ENCODE peak calls at places on chromosome 6, in seven cellular contexts. G is IMR-90, Q is heart left ventricle, V is tibial nerve, R is body of pancreas, H is uterus, I is GM12891. O is an unnamed sample.

GRCh38 chr6:17450825-17451224 is 57.4 kb downstream of the CAP2 start:
- DNase-seq in G (no peak), I (no peak), R (no peak), Q (no peak), V (no peak), H (no peak), O (no peak)

GRCh38 chr6:97312241-97312640 is 29.2 kb upstream of the MMS22L start:
- DNase-seq in V (no peak), I (no peak), H (no peak), Q (no peak), R (no peak), G (no peak), O (no peak)

GRCh38 chr6:141418076-141418475 is 714.6 kb upstream of the GJE1 start:
- DNase-seq in Q (no peak), R (no peak), I (no peak), V (no peak), H (no peak), G (no peak), O (no peak)

GRCh38 chr6:5782783-5783567 is 223.8 kb downstream of the NRN1 start:
- DNase-seq in V (no peak), G (peak), I (no peak), R (peak), H (no peak), Q (peak), O (no peak)

GRCh38 chr6:142035890-142036289 is 96.8 kb upstream of the GJE1 start:
- DNase-seq in I (no peak), R (no peak), G (no peak), V (no peak), H (no peak), Q (no peak), O (no peak)

GRCh38 chr6:116218172-116218633 is 35.7 kb downstream of the TSPYL4 start:
- DNase-seq in V (no peak), Q (no peak), I (no peak), G (peak), H (no peak), R (no peak), O (peak)

GRCh38 chr6:33592280-33592594 is 12.2 kb upstream of the BAK1 start:
- DNase-seq in H (no peak), Q (no peak), G (no peak), V (no peak), R (no peak), I (no peak), O (no peak)

GRCh38 chr6:166754218-166755030 is 127.4 kb upstream of the RPS6KA2 start:
- DNase-seq in R (no peak), G (no peak), Q (no peak), I (no peak), H (no peak), V (no peak), O (no peak)

GRCh38 chr6:167893416-167893815 is 66.7 kb downstream of the AFDN start:
- DNase-seq in H (no peak), R (no peak), G (peak), V (no peak), I (no peak), Q (no peak), O (no peak)

GRCh38 chr6:71375676-71376075 is 87.1 kb downstream of the OGFRL1 start:
- DNase-seq in G (no peak), Q (no peak), I (no peak), H (no peak), R (peak), V (no peak), O (no peak)

GRCh38 chr6:48111143-48111506 is at the start of gene PTCHD4:
- DNase-seq in Q (no peak), G (peak), V (no peak), R (no peak), H (peak), I (no peak), O (no peak)

GRCh38 chr6:49892280-49892679 is 25.9 kb upstream of the CRISP1 start:
- DNase-seq in H (no peak), V (no peak), G (no peak), Q (no peak), I (no peak), R (no peak), O (peak)

GRCh38 chr6:104885518-104886043 is 25.9 kb upstream of the HACE1 start:
- DNase-seq in R (no peak), I (no peak), H (no peak), V (no peak), G (no peak), Q (no peak), O (no peak)

GRCh38 chr6:167907837-167908681 is 81.3 kb downstream of the AFDN start:
- DNase-seq in R (no peak), Q (no peak), V (peak), G (peak), I (no peak), H (no peak), O (no peak)

GRCh38 chr6:122947355-122947754 is 48.7 kb upstream of the CLVS2 start:
- DNase-seq in Q (no peak), I (peak), R (no peak), V (no peak), H (no peak), G (no peak), O (no peak)

GRCh38 chr6:101393291-101394251 is at the start of gene GRIK2:
- DNase-seq in H (no peak), R (peak), I (no peak), G (peak), Q (peak), V (no peak), O (peak)

GRCh38 chr6:149024361-149024760 is 277.5 kb downstream of the UST start:
- DNase-seq in G (no peak), H (no peak), Q (no peak), I (no peak), V (no peak), R (no peak), O (no peak)

GRCh38 chr6:147285087-147285855 is 81.1 kb downstream of the STXBP5 start:
- DNase-seq in H (no peak), G (peak), V (no peak), Q (no peak), R (no peak), I (peak), O (peak)

GRCh38 chr6:108644252-108644651 is 83.5 kb downstream of the FOXO3 start:
- DNase-seq in H (no peak), R (peak), G (no peak), V (no peak), I (no peak), Q (no peak), O (peak)

DNA sequence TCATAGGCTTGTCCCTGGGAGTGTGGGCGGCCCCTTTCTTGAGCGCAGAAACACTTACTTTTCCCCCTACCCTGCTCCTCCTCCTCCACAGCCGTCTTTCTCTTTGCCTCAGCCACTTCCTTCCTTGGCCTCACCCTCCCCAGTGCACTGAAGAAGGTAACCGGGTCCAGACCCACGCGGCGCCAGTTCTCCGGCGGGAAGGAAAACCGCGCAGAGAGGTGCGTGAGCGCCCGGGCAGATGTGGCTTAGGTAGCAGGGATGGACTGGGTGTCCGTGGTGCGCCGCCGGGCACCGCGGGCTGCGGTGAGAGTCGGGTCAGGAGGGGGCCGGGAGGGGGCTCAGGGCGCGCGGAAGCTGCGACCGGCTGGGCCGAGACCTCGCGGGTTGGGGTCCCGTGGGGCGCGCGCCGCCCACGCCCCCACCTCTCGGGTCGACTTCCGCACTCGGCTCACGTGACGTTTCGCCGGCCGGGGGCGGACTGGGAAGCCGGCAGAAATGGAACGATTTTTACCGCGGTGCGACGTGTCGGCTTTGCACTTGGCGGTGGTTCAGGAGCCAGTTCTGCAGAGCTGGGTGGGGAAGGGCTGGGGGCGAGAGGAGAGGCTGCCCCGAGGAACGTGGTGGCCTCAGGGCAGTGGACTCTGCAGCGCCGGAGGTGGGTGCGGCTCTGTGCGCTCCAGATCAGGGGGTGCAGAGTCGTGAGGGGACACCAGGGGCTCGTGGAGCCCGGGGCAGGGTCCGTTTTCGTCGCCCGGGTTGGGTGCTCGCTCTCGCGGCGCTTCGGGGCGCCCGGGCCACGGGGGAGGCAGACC is at the start of gene ABRACL:
- DNase-seq in V (peak), H (peak), G (peak), R (peak), Q (peak), I (peak), O (peak)
- TF ChIP-seq POLR2A in V (peak), H (no peak), G (peak), R (peak), Q (no peak), I (peak), O (peak)

GRCh38 chr6:110053395-110054240 is 75.5 kb downstream of the GPR6 start:
- DNase-seq in Q (no peak), V (peak), H (no peak), G (peak), R (peak), I (no peak), O (peak)

GRCh38 chr6:110049696-110050465 is 71.8 kb downstream of the GPR6 start:
- DNase-seq in H (no peak), I (no peak), R (no peak), Q (no peak), G (no peak), V (no peak), O (no peak)

GRCh38 chr6:110043366-110043994 is 65.4 kb downstream of the GPR6 start:
- DNase-seq in V (no peak), H (no peak), R (no peak), I (no peak), Q (no peak), G (no peak), O (no peak)

GRCh38 chr6:110044093-110044492 is 66.0 kb downstream of the GPR6 start:
- DNase-seq in G (no peak), Q (no peak), H (no peak), R (no peak), I (no peak), V (no peak), O (no peak)

DNA sequence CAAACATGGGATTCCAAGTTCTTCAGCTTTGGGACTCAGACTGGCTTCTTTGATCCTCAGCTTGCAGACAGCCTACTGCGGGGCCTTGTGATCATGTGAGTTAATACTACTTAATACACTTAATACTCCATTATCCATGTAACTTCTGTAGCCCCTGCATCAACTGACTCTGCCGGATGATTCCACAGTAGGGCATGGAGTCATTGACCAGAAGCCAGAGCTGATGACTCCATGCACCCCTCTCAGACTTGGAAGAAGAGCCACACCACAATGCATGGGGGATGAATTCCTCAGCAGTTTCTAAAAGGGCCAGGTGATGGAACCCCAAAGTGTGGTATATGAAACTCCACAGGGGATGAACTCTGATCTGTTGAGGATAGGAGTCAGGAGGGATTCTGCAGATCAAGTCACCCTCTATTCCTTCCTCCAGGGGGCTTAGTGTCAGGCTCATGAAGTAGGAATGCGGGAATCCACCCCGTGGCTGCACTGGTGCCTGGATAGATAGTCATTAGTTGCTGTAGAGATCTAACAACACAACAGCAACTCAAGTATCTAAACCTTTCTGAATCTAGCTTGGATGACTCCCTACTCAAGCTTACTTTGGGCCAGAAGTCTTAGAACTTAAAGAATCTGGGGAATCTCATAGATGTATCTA is 70.2 kb downstream of the GPR6 start:
- DNase-seq in R (no peak), H (no peak), V (no peak), G (no peak), I (no peak), Q (no peak), O (no peak)
- TF ChIP-seq POLR2A in R (no peak), H (no peak), V (no peak), G (no peak), I (no peak), Q (no peak), O (no peak)

GRCh38 chr6:41940759-41941279 is 789 bp downstream of the CCND3 start:
- DNase-seq in Q (peak), V (no peak), I (no peak), R (peak), H (peak), G (peak), O (peak)
- TF ChIP-seq POLR2A in Q (no peak), V (no peak), I (no peak), R (no peak), H (no peak), G (no peak), O (no peak)

GRCh38 chr6:154345811-154346210 is 10.8 kb downstream of the IPCEF1 start:
- DNase-seq in V (no peak), Q (no peak), I (no peak), G (no peak), H (no peak), R (no peak), O (no peak)

GRCh38 chr6:154341876-154342275 is 14.7 kb downstream of the IPCEF1 start:
- DNase-seq in V (no peak), H (no peak), I (no peak), G (peak), Q (no peak), R (no peak), O (no peak)

GRCh38 chr6:154341326-154341725 is 15.3 kb downstream of the IPCEF1 start:
- DNase-seq in R (no peak), H (no peak), Q (no peak), V (no peak), I (no peak), G (no peak), O (no peak)

GRCh38 chr6:154347981-154348380 is 8.6 kb downstream of the IPCEF1 start:
- DNase-seq in V (no peak), H (no peak), R (no peak), Q (no peak), G (peak), I (no peak), O (no peak)

DNA sequence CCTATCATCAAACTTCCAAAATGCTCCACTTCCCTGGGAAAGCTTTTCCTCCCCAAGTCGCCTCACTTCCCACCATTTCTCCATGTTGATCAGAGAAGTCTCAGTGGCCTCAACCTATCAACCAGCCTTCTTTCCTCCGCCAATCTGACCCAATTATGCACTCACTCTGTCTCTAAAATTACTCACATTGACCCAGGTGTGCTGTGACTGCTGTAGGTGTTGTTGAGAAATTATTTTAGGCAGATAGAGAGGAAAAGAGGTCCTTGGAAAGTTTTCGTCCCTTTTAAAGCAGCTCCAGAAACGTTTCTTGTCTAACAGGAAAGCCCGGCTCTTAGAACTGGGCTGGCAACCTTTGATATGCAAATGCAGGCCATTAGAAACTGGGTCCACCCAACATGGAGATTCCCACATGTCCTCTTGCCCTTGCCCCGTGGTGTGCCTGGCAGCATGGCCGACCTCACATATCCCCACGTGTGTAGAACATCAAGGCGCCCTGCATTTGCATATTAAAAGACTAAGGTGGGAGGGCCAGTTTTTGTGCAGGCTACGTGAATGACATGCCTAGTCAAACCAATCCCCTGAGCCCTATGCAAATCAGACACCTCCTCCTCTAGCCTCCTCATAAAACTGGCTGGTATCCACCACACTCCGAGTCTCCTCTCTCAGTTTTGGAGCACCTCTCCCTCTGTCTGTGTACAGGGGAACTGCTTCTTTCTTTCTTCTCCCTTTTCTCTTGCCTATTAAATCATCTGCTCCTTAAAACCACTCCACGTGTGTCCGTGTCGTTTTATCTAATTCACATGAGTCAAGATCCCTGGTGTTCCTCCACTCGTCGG is 12.9 kb downstream of the IPCEF1 start:
- DNase-seq in V (no peak), R (peak), I (no peak), G (peak), H (no peak), Q (no peak), O (peak)
- TF ChIP-seq POLR2A in V (no peak), R (peak), I (no peak), G (no peak), H (no peak), Q (no peak), O (no peak)

GRCh38 chr6:106108129-106108528 is 22.0 kb downstream of the PRDM1 start:
- DNase-seq in G (no peak), Q (no peak), I (no peak), H (no peak), V (no peak), R (no peak), O (no peak)

GRCh38 chr6:106105493-106105892 is 19.4 kb downstream of the PRDM1 start:
- DNase-seq in Q (no peak), G (no peak), V (no peak), H (no peak), R (no peak), I (no peak), O (no peak)

GRCh38 chr6:106106276-106107042 is 20.3 kb downstream of the PRDM1 start:
- DNase-seq in I (no peak), V (no peak), G (no peak), Q (no peak), R (no peak), H (no peak), O (no peak)

GRCh38 chr6:106109043-106109442 is 22.9 kb downstream of the PRDM1 start:
- DNase-seq in G (no peak), V (no peak), Q (no peak), H (no peak), R (no peak), I (no peak), O (no peak)

DNA sequence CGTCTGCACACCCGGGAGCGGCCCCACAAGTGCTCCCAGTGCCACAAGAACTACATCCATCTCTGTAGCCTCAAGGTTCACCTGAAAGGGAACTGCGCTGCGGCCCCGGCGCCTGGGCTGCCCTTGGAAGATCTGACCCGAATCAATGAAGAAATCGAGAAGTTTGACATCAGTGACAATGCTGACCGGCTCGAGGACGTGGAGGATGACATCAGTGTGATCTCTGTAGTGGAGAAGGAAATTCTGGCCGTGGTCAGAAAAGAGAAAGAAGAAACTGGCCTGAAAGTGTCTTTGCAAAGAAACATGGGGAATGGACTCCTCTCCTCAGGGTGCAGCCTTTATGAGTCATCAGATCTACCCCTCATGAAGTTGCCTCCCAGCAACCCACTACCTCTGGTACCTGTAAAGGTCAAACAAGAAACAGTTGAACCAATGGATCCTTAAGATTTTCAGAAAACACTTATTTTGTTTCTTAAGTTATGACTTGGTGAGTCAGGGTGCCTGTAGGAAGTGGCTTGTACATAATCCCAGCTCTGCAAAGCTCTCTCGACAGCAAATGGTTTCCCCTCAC is 21.0 kb downstream of the PRDM1 start:
- DNase-seq in Q (no peak), R (no peak), I (no peak), G (no peak), V (no peak), H (no peak), O (no peak)
- TF ChIP-seq POLR2A in Q (no peak), R (no peak), I (no peak), G (no peak), V (no peak), H (no peak), O (no peak)

DNA sequence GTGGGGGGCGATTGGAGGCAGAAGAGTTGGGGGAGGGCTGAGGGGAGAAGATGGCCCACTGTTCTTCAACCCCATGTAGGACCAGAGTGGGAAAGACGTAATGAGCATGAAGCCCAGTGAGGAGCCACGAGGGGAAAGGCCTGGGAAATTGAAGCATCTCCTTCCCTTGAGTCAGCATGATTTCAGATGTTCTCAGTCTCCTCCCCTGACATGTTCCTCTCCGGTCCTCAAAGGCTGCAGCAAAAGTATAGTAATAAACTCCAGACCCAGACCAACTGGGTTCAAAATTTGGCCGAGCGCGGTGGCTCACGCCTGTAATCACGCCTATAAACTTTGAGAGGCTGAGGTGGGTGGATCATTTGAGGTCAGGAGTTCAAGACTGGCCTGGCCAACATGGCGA is 1.9 kb upstream of the NFKBIE start:
- DNase-seq in H (no peak), Q (no peak), I (no peak), G (no peak), R (no peak), V (no peak), O (no peak)
- TF ChIP-seq POLR2A in H (no peak), Q (no peak), I (no peak), G (no peak), R (no peak), V (no peak), O (no peak)

O was measured in erythroblast.